ENCODE peak calls at places on chromosomes 11 and 22, in eight cellular contexts. E is brain microvascular endothelial cell, P is colonic mucosa, X is heart right ventricle, N is GM23248, Z is neural progenitor cell, S is adipocyte, U is sigmoid colon. K is an unnamed sample.

GRCh38 chr11:104254347-104254746 is 90.4 kb upstream of the PDGFD start:
- DNase-seq in P (peak; percentile 29), E (peak; percentile 43), S (peak; percentile 45), N (peak; percentile 4), U (no peak), X (no peak), Z (peak; percentile 85), K (no peak)

GRCh38 chr22:18977824-18978425 is 41.8 kb upstream of the PRODH start:
- DNase-seq in S (no peak), N (no peak), X (no peak), P (no peak), E (no peak), Z (no peak), U (no peak), K (no peak)

GRCh38 chr11:76551400-76551799 is 106.6 kb downstream of the EMSY start:
- DNase-seq in P (no peak), E (no peak), X (no peak), S (peak; percentile 70), N (peak; percentile 5), Z (no peak), U (no peak), K (no peak)

GRCh38 chr11:109512680-109513079 is 90.7 kb downstream of the C11orf87 start:
- DNase-seq in P (no peak), Z (no peak), S (no peak), U (no peak), X (no peak), E (no peak), N (no peak), K (no peak)

GRCh38 chr11:65414776-65415498 is 7.7 kb upstream of the NEAT1 start:
- DNase-seq in E (no peak), N (peak; percentile 92), U (peak; percentile 62), S (peak; percentile 4), Z (no peak), X (no peak), P (no peak), K (no peak)

GRCh38 chr11:75174781-75175370 is 24.0 kb downstream of the SLCO2B1 start:
- DNase-seq in X (peak; percentile 46), P (no peak), E (peak; percentile 21), Z (no peak), N (peak; percentile 48), U (peak; percentile 80), S (peak; percentile 18), K (no peak)

GRCh38 chr11:70756756-70757155 is 358.4 kb downstream of the CTTN start:
- DNase-seq in X (no peak), U (no peak), N (no peak), E (no peak), Z (no peak), P (no peak), S (no peak), K (no peak)

GRCh38 chr11:72683782-72684200 is 9.6 kb upstream of the PDE2A start:
- DNase-seq in U (no peak), N (peak; percentile 51), P (peak; percentile 69), X (peak; percentile 73), Z (peak; percentile 81), E (peak; percentile 40), S (peak; percentile 70), K (peak; percentile 82)

GRCh38 chr11:16099501-16099900 is 256.8 kb downstream of the SOX6 start:
- DNase-seq in Z (no peak), X (no peak), P (no peak), S (peak; percentile 68), E (no peak), U (no peak), N (no peak), K (no peak)

GRCh38 chr11:7254731-7255291 is 3.1 kb downstream of the SYT9 start:
- DNase-seq in Z (no peak), P (no peak), X (no peak), S (no peak), N (no peak), E (no peak), U (no peak), K (no peak)

GRCh38 chr11:7251487-7251835 is 243 bp upstream of the SYT9 start:
- DNase-seq in X (no peak), S (no peak), P (no peak), E (no peak), N (no peak), Z (no peak), U (no peak), K (no peak)

GRCh38 chr11:7250166-7250565 is 1.5 kb upstream of the SYT9 start:
- DNase-seq in E (no peak), X (no peak), N (no peak), P (no peak), S (no peak), U (no peak), Z (no peak), K (no peak)

GRCh38 chr11:7251836-7252682 is at the start of gene SYT9:
- DNase-seq in S (peak; percentile 47), U (peak; percentile 62), Z (peak; percentile 93), E (peak; percentile 2), X (peak; percentile 37), N (peak; percentile 46), P (peak; percentile 34), K (peak; percentile 7)

DNA sequence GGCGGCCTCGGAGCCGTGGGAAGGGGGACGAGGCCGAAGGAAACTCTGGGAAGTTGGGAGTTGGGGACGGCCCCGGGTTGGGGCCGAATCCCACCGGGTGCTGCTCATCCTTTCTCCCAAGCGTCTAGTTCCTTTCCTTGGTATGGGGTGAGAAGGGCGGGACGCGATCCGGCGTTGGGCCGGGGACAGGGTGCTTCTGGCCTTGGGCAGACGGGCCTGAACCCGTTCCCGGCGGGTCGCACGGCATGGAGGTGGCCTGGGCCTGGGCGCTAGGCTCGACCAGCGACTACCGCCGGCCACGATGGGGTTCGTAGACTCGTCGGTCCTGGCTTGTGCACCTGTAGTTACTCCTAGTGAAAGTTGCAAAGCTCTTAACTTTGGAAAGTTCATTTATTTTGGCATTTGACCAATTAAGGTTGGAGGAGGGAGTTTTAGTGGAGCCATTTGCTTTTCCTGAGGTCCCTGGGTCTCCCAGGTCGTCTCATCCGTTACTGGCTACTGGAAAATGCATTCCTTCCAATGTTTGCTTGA is 1.0 kb downstream of the SYT9 start:
- DNase-seq in X (peak; percentile 7), E (no peak), Z (peak; percentile 41), S (no peak), U (no peak), P (no peak), N (no peak), K (no peak)
- H3K27me3 ChIP-seq in X (peaks cover 34% of the 10 kb centered on the region), E (peaks cover 16% of the 10 kb centered on the region), Z (peaks cover 70% of the 10 kb centered on the region), S (peaks cover 60% of the 10 kb centered on the region), U (peaks cover 27% of the 10 kb centered on the region), P (peaks cover 23% of the 10 kb centered on the region), N (peaks cover 35% of the 10 kb centered on the region), K (no peaks in the 10 kb centered on the region)

DNA sequence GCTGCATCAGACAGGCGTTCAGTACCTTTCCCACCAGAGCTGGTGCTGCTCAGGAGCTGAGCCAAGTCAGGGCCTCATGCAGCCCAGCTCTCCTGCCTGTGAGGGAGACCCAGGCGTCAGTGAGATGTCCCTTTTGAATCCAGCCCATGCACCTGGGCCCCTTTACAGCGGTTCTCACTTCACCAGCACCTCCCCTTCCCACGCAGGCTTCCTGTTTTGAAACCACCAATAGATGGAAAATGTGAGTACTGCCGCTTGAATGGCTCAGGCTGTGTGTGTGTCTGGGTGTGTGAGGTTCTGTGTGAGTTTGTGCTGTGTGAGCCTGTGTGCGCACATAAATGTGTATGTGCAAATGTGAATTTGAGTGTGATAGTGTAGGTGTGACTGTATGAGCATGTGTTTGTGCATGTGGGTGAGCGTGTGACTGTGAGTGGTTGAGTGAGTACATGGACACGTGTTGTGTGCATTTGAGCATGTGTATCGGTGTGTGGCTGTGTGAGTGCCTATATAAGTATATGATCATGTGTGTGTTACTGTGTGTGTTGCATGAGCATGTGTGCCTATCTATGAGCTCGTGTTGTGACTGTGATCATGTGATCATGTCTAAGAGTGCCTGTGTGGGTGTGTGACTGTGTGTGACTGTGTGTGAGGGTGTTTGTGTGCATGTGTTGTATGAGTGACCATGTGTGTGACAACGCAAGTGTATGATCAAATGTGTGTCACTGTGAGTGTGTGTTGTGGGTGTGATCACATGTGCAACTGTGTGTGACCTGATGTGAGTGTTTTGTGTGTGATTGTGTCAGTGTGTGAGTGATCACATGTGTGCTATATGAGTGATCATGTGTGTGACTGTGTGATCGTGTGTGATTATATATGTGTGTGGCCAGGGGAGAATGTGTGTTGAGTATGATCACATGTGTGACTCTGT is 88.7 kb downstream of the UBASH3B start:
- DNase-seq in P (peak; percentile 44), S (no peak), N (no peak), U (peak; percentile 69), Z (no peak), X (no peak), E (no peak), K (no peak)
- H3K27me3 ChIP-seq in P (no peaks in the 10 kb centered on the region), S (no peaks in the 10 kb centered on the region), N (no peaks in the 10 kb centered on the region), U (no peaks in the 10 kb centered on the region), Z (no peaks in the 10 kb centered on the region), X (no peaks in the 10 kb centered on the region), E (no peaks in the 10 kb centered on the region), K (no peaks in the 10 kb centered on the region)

GRCh38 chr22:36715647-36716046 is 12.1 kb upstream of the CACNG2 start:
- DNase-seq in S (no peak), U (no peak), E (no peak), Z (no peak), X (no peak), N (no peak), P (no peak), K (no peak)
- H3K27me3 ChIP-seq in S (peaks cover 58% of the 10 kb centered on the region), U (peaks cover 6% of the 10 kb centered on the region), E (no peaks in the 10 kb centered on the region), Z (peaks cover 17% of the 10 kb centered on the region), X (peaks cover 59% of the 10 kb centered on the region), N (peaks cover 76% of the 10 kb centered on the region), P (no peaks in the 10 kb centered on the region), K (no peaks in the 10 kb centered on the region)

GRCh38 chr11:31873115-31873514 is 62.0 kb upstream of the PAX6 start:
- DNase-seq in S (no peak), E (no peak), U (no peak), N (no peak), X (no peak), P (no peak), Z (no peak), K (no peak)
- H3K27me3 ChIP-seq in S (peaks cover 61% of the 10 kb centered on the region), E (no peaks in the 10 kb centered on the region), U (peaks cover 31% of the 10 kb centered on the region), N (peaks cover 58% of the 10 kb centered on the region), X (peaks cover 69% of the 10 kb centered on the region), P (peaks cover 3% of the 10 kb centered on the region), Z (no peaks in the 10 kb centered on the region), K (no peaks in the 10 kb centered on the region)